ENCODE peak calls at places on chromosomes 6 and 20, in eight cellular contexts. D, C, M, K, L, Q, Z and U are unnamed samples.

GRCh38 chr20:10671221-10671849 is 2.5 kb downstream of the JAG1 start:
- DNase-seq in K (no peak), Q (no peak), D (no peak), M (peak), Z (peak), L (peak), C (peak), U (peak)

GRCh38 chr6:85418059-85418458 is 31.8 kb upstream of the NT5E start:
- DNase-seq in C (no peak), Z (no peak), M (no peak), L (peak), Q (no peak), D (no peak), K (no peak), U (no peak)

GRCh38 chr6:41940759-41941279 is 789 bp downstream of the CCND3 start:
- DNase-seq in C (peak), Z (peak), K (peak), D (no peak), Q (no peak), M (peak), L (peak), U (no peak)

GRCh38 chr6:33419580-33420492 is at the start of gene SYNGAP1:
- DNase-seq in M (peak), Q (no peak), C (no peak), Z (peak), L (peak), K (no peak), D (no peak), U (no peak)

GRCh38 chr6:128350416-128351254 is 169.8 kb downstream of the PTPRK start:
- DNase-seq in K (no peak), M (no peak), Z (no peak), D (no peak), L (peak), Q (no peak), C (no peak), U (no peak)

GRCh38 chr20:35368616-35369423 is 43.0 kb downstream of the UQCC1 start:
- DNase-seq in M (no peak), Q (no peak), C (no peak), D (no peak), L (peak), Z (no peak), K (no peak), U (no peak)

GRCh38 chr6:46380152-46380807 is 111.0 kb downstream of the RCAN2 start:
- DNase-seq in M (no peak), D (peak), C (no peak), Z (no peak), K (no peak), L (no peak), Q (no peak), U (no peak)

GRCh38 chr20:63457737-63458136 is 14.7 kb downstream of the KCNQ2 start:
- DNase-seq in Z (no peak), D (peak), K (no peak), C (no peak), M (no peak), L (peak), Q (no peak), U (no peak)

GRCh38 chr6:118574051-118574865 is 26.2 kb downstream of the PLN start:
- DNase-seq in C (no peak), D (no peak), M (no peak), K (no peak), Q (no peak), L (no peak), Z (no peak), U (peak)

GRCh38 chr20:58006346-58007316 is 221.8 kb downstream of the ANKRD60 start:
- DNase-seq in Q (no peak), M (no peak), K (no peak), Z (no peak), D (no peak), L (no peak), C (no peak), U (no peak)

GRCh38 chr20:58636396-58636982 is 14.6 kb upstream of the STX16 start:
- DNase-seq in M (no peak), K (no peak), Z (no peak), Q (no peak), L (no peak), C (no peak), D (no peak), U (no peak)